ENCODE peak calls at places on chromosomes 16 and 17, in nine cellular contexts. J is BJ; Q is T-helper 9 cell; B is astrocyte of the hippocampus; F is cardiac fibroblast; Z is DMS153; G is mesenchymal stem cell; K is activated CD4-positive, alpha-beta T cell treated with anti-CD3 and anti-CD28 coated beads, Interleukin-2, amount 50 U/mL, for 48 hours; Y is OCI-LY7. D is an unnamed sample.

GRCh38 chr17:32518856-32519768 is 32.3 kb downstream of the CDK5R1 start:
- DNase-seq in B (peak), K (peak), Q (peak), Y (no peak), F (no peak), J (peak), G (peak), Z (peak), D (no peak)

GRCh38 chr16:12833939-12834338 is 30.3 kb upstream of the CPPED1 start:
- DNase-seq in G (no peak), K (no peak), Y (no peak), J (no peak), Z (peak), B (peak), F (no peak), Q (no peak), D (no peak)

GRCh38 chr16:85173981-85174751 is 61.9 kb upstream of the CIBAR2 start:
- DNase-seq in J (peak), Y (no peak), F (peak), K (no peak), G (peak), B (peak), Q (no peak), Z (peak), D (no peak)

GRCh38 chr16:10298416-10298815 is 87.4 kb upstream of the ATF7IP2 start:
- DNase-seq in J (no peak), K (no peak), B (no peak), G (no peak), Q (no peak), Y (no peak), F (no peak), Z (no peak), D (no peak)

GRCh38 chr17:37759014-37759637 is 14.3 kb upstream of the HNF1B start:
- DNase-seq in K (no peak), B (no peak), F (no peak), Q (no peak), Y (no peak), G (no peak), Z (no peak), J (no peak), D (no peak)

GRCh38 chr17:7559307-7560171 is 989 bp downstream of the TNFSF13 start:
- DNase-seq in G (no peak), B (no peak), K (no peak), Q (no peak), F (no peak), J (no peak), Y (no peak), Z (no peak), D (no peak)

GRCh38 chr16:27318399-27319256 is 4.9 kb downstream of the IL4R start:
- DNase-seq in K (peak), G (peak), Z (no peak), F (peak), J (no peak), Y (peak), B (no peak), Q (no peak), D (no peak)

GRCh38 chr16:66359012-66359411 is 7.5 kb upstream of the CDH5 start:
- DNase-seq in Y (no peak), B (peak), F (no peak), J (no peak), Q (no peak), G (peak), Z (no peak), K (no peak), D (peak)

GRCh38 chr17:81090361-81091133 is 55.6 kb downstream of the BAIAP2 start:
- DNase-seq in F (peak), J (no peak), Q (peak), G (peak), Z (no peak), Y (peak), B (no peak), K (peak), D (no peak)

GRCh38 chr17:81542431-81543338 is 9.5 kb downstream of the FAAP100 start:
- DNase-seq in K (no peak), J (no peak), Z (no peak), Y (no peak), B (no peak), G (no peak), F (no peak), Q (no peak), D (no peak)

GRCh38 chr16:77402672-77403071 is 32.2 kb downstream of the ADAMTS18 start:
- DNase-seq in K (no peak), G (no peak), B (peak), J (no peak), Z (no peak), Y (no peak), F (no peak), Q (no peak), D (no peak)

GRCh38 chr16:50081428-50082018 is 15.8 kb downstream of the HEATR3 start:
- DNase-seq in Z (no peak), Y (no peak), B (no peak), J (no peak), G (no peak), Q (no peak), K (no peak), F (no peak), D (no peak)

GRCh38 chr17:17419621-17420020 is 57.2 kb upstream of the MED9 start:
- DNase-seq in B (peak), J (no peak), Y (no peak), F (no peak), G (no peak), Q (no peak), Z (no peak), K (no peak), D (no peak)

GRCh38 chr17:8004899-8005298 is 2.5 kb downstream of the GUCY2D start:
- DNase-seq in J (no peak), F (peak), Y (no peak), Z (no peak), Q (no peak), G (peak), K (no peak), B (peak), D (no peak)

GRCh38 chr16:6728381-6728780 is 604.3 kb upstream of the RBFOX1 start:
- DNase-seq in B (no peak), K (no peak), Q (no peak), Z (no peak), J (no peak), F (no peak), G (no peak), Y (no peak), D (no peak)

GRCh38 chr16:76535-77272 is 1.3 kb upstream of the MPG start:
- DNase-seq in Y (peak), G (peak), K (no peak), F (peak), Q (no peak), B (peak), Z (no peak), J (no peak), D (no peak)

GRCh38 chr16:79272141-79272577 is 328.4 kb downstream of the MAF start:
- DNase-seq in G (no peak), Y (no peak), F (no peak), Q (peak), B (no peak), J (no peak), K (peak), Z (no peak), D (no peak)

GRCh38 chr16:31568577-31569359 is 41.1 kb downstream of the AHSP start:
- DNase-seq in Y (no peak), G (no peak), B (peak), K (no peak), Z (no peak), Q (no peak), F (peak), J (no peak), D (no peak)

GRCh38 chr16:56199164-56199563 is 7.9 kb downstream of the GNAO1 start:
- DNase-seq in Y (peak), J (no peak), Q (no peak), G (no peak), Z (no peak), K (peak), B (no peak), F (no peak), D (no peak)

GRCh38 chr16:25656639-25657038 is 35.1 kb upstream of the HS3ST4 start:
- DNase-seq in B (no peak), G (no peak), Q (no peak), Z (no peak), Y (no peak), K (no peak), J (no peak), F (no peak), D (no peak)

GRCh38 chr16:54194008-54194731 is 92.4 kb downstream of the IRX3 start:
- DNase-seq in G (no peak), B (peak), F (peak), Z (peak), Q (no peak), K (no peak), J (no peak), Y (no peak), D (peak)

GRCh38 chr17:41098476-41098875 is 534 bp upstream of the KRTAP4-8 start:
- DNase-seq in Z (no peak), G (no peak), B (no peak), F (no peak), J (peak), K (no peak), Q (no peak), Y (no peak), D (no peak)

GRCh38 chr17:75542728-75543336 is 17.3 kb downstream of the LLGL2 start:
- DNase-seq in K (no peak), F (no peak), J (no peak), Y (no peak), Q (no peak), G (no peak), B (no peak), Z (no peak), D (no peak)

GRCh38 chr17:44900894-44901293 is 1.6 kb upstream of the EFTUD2 start:
- DNase-seq in Z (no peak), J (no peak), B (peak), Y (no peak), K (no peak), G (peak), F (peak), Q (no peak), D (no peak)

GRCh38 chr17:9105068-9105868 is 84.0 kb downstream of the NTN1 start:
- DNase-seq in J (no peak), B (no peak), K (no peak), F (no peak), G (no peak), Q (no peak), Z (no peak), Y (no peak), D (no peak)

GRCh38 chr17:36592316-36592710 is 634 bp downstream of the DHRS11 start:
- DNase-seq in B (peak), Y (no peak), J (no peak), Q (no peak), G (no peak), K (peak), Z (no peak), F (peak), D (no peak)

GRCh38 chr16:56203052-56203451 is 11.8 kb downstream of the GNAO1 start:
- DNase-seq in G (peak), B (no peak), F (no peak), K (peak), Q (peak), J (no peak), Z (no peak), Y (peak), D (no peak)

GRCh38 chr16:72195609-72196008 is 23.7 kb upstream of the PMFBP1 start:
- DNase-seq in Z (no peak), B (no peak), J (no peak), K (no peak), F (no peak), G (peak), Q (no peak), Y (no peak), D (no peak)

GRCh38 chr17:63675607-63676539 is 24.1 kb downstream of the LIMD2 start:
- DNase-seq in F (peak), K (no peak), G (peak), J (no peak), B (peak), Q (no peak), Y (no peak), Z (peak), D (no peak)

GRCh38 chr17:50636145-50636803 is 1.6 kb downstream of the ABCC3 start:
- DNase-seq in G (no peak), Y (no peak), J (no peak), F (no peak), Q (no peak), B (no peak), K (no peak), Z (no peak), D (no peak)

GRCh38 chr17:29573558-29573870 is 5.0 kb downstream of the TP53I13 start:
- DNase-seq in K (no peak), Y (no peak), J (no peak), Z (no peak), Q (no peak), F (no peak), G (no peak), B (no peak), D (no peak)

GRCh38 chr17:50114849-50115357 is 15.1 kb downstream of the SAMD14 start:
- DNase-seq in F (peak), Y (peak), Q (no peak), K (peak), G (peak), Z (peak), B (peak), J (no peak), D (no peak)

GRCh38 chr17:27559996-27560481 is 70.9 kb upstream of the LGALS9 start:
- DNase-seq in F (peak), Q (no peak), Y (no peak), B (peak), K (no peak), Z (peak), G (peak), J (no peak), D (no peak)

GRCh38 chr16:51637744-51638100 is 486.7 kb upstream of the SALL1 start:
- DNase-seq in Y (no peak), G (peak), B (no peak), Z (no peak), K (no peak), Q (no peak), J (no peak), F (peak), D (no peak)

GRCh38 chr17:40319651-40320550 is 10.9 kb downstream of the RARA start:
- DNase-seq in G (no peak), B (no peak), K (peak), F (no peak), J (no peak), Y (no peak), Z (no peak), Q (peak), D (no peak)

GRCh38 chr16:71250461-71251232 is 20.1 kb upstream of the HYDIN start:
- DNase-seq in K (no peak), Z (no peak), G (no peak), Q (no peak), Y (no peak), J (no peak), B (no peak), F (peak), D (no peak)

GRCh38 chr16:88857728-88858339 is 907 bp downstream of the TRAPPC2L start:
- DNase-seq in J (peak), Y (peak), B (peak), G (peak), F (peak), Q (peak), K (peak), Z (no peak), D (no peak)

GRCh38 chr16:54447606-54448440 is 161.2 kb upstream of the IRX3 start:
- DNase-seq in G (peak), Q (no peak), J (no peak), K (no peak), Y (no peak), F (peak), Z (no peak), B (peak), D (no peak)

GRCh38 chr17:32815460-32815859 is 61.5 kb downstream of the MYO1D start:
- DNase-seq in G (no peak), J (no peak), Y (no peak), F (no peak), Q (no peak), Z (no peak), K (no peak), B (no peak), D (no peak)

GRCh38 chr17:58219007-58219788 is at the start of gene MKS1:
- DNase-seq in Y (peak), B (peak), J (no peak), Q (peak), Z (peak), G (peak), K (peak), F (peak), D (peak)

D was measured in GOT3.